ENCODE peak calls at places on chromosomes 11 and 22, in ten cellular contexts. S is GM12891, B is transverse colon, L is Panc1, J is sigmoid colon, G is H1, I is HCT116, F is prostate gland, A is breast epithelium, K is spleen. Q is an unnamed sample.

GRCh38 chr11:78933361-78933760 is 358.7 kb upstream of the NARS2 start:
- DNase-seq in S (no peak), B (no peak), L (no peak), J (no peak), G (no peak), I (no peak), F (no peak), A (no peak), K (no peak), Q (no peak)

GRCh38 chr11:87451400-87451799 is 413.7 kb downstream of the TMEM135 start:
- DNase-seq in S (no peak), B (no peak), L (no peak), J (no peak), G (no peak), I (no peak), F (no peak), A (no peak), K (no peak), Q (no peak)

GRCh38 chr11:95924414-95924760 is 480 bp upstream of the MTMR2 start:
- DNase-seq in S (no peak), B (no peak), L (no peak), J (no peak), G (no peak), I (no peak), F (no peak), A (no peak), K (no peak), Q (no peak)

GRCh38 chr11:8260202-8260996 is 3.3 kb downstream of the LMO1 start:
- DNase-seq in S (no peak), B (no peak), L (no peak), J (peak; percentile 29), G (no peak), I (no peak), F (no peak), A (no peak), K (peak; percentile 40), Q (no peak)

GRCh38 chr11:103683581-103683980 is 352.9 kb upstream of the DDI1 start:
- DNase-seq in S (no peak), B (no peak), L (no peak), J (no peak), G (no peak), I (no peak), F (no peak), A (no peak), K (no peak), Q (no peak)

GRCh38 chr11:2719831-2720603 is 20.2 kb upstream of the KCNQ1OT1 start:
- DNase-seq in S (no peak), B (no peak), L (no peak), J (no peak), G (no peak), I (no peak), F (no peak), A (no peak), K (no peak), Q (no peak)

GRCh38 chr11:65112551-65113360 is 1.1 kb downstream of the TM7SF2 start:
- DNase-seq in S (peak; percentile 73), B (peak; percentile 81), L (peak; percentile 22), J (peak; percentile 83), G (peak; percentile 74), I (no peak), F (no peak), A (no peak), K (peak; percentile 95), Q (peak; percentile 75)

GRCh38 chr11:76660533-76661305 is 9.8 kb downstream of the LRRC32 start:
- DNase-seq in S (no peak), B (peak; percentile 6), L (no peak), J (peak; percentile 62), G (no peak), I (no peak), F (no peak), A (no peak), K (peak; percentile 70), Q (peak; percentile 12)

GRCh38 chr22:32024791-32025190 is 18.3 kb upstream of the SLC5A1 start:
- DNase-seq in S (no peak), B (no peak), L (no peak), J (no peak), G (no peak), I (no peak), F (no peak), A (no peak), K (no peak), Q (no peak)

GRCh38 chr11:87712802-87713202 is 462.4 kb downstream of the RAB38 start:
- DNase-seq in S (no peak), B (no peak), L (no peak), J (no peak), G (no peak), I (no peak), F (no peak), A (no peak), K (no peak), Q (no peak)

GRCh38 chr22:25779426-25779825 is 37.4 kb downstream of the MYO18B start:
- DNase-seq in S (no peak), B (no peak), L (no peak), J (no peak), G (no peak), I (no peak), F (no peak), A (no peak), K (no peak), Q (no peak)

GRCh38 chr11:57224537-57224936 is 12.5 kb downstream of the APLNR start:
- DNase-seq in S (no peak), B (no peak), L (no peak), J (no peak), G (no peak), I (no peak), F (no peak), A (no peak), K (no peak), Q (no peak)

GRCh38 chr11:123061403-123062157 is at the start of gene HSPA8:
- DNase-seq in S (no peak), B (peak; percentile 75), L (no peak), J (peak; percentile 90), G (no peak), I (no peak), F (peak; percentile 60), A (peak; percentile 68), K (peak; percentile 94), Q (no peak)

DNA sequence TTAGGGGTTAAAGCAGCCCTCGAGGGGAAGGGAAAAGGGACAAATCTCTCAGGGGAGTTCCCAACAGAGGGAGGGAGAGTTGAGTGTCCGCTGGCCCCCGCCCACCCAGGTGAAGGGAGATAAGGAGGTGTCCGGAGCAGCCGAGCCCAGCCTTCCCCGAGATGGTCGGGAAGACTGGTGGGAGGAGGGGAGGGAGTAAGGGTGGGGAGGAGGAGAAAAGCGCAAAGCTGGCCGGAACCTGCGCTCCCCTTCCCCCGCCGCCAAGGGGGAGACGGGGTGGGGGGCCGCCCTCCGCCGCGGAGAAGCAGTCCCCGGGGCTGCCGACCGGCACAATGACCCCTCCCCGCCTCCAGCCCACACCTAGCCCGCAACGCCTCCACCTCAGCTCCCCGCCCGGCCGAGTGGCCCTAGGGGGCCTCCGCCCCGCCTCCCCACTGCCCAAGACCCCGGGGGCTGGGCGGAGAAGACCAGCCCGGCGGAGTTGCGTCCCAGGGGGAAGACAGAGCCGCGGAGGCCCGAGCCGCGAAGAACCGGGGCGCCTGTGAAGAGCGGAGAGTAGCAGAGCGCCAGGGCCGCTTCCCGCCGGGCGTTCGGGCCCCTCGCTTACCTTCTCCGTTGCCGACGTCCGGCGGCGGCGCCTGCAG is 479 bp downstream of the RSF1 start:
- DNase-seq in S (peak; percentile 15), B (peak; percentile 53), L (no peak), J (peak; percentile 77), G (peak; percentile 83), I (no peak), F (peak; percentile 26), A (peak; percentile 35), K (no peak), Q (peak; percentile 32)
- TF ChIP-seq POLR2AphosphoS5 in S (no peak), B (no peak), L (no peak), J (no peak), G (no peak), I (no peak), F (no peak), A (no peak), K (no peak), Q (no peak)

GRCh38 chr11:128776088-128776433 is 82.2 kb downstream of the FLI1 start:
- DNase-seq in S (peak; percentile 29), B (peak; percentile 38), L (no peak), J (no peak), G (no peak), I (no peak), F (no peak), A (no peak), K (no peak), Q (no peak)

GRCh38 chr11:128771102-128771501 is 77.2 kb downstream of the FLI1 start:
- DNase-seq in S (no peak), B (no peak), L (no peak), J (no peak), G (no peak), I (no peak), F (no peak), A (no peak), K (no peak), Q (no peak)

GRCh38 chr11:128774593-128774992 is 80.7 kb downstream of the FLI1 start:
- DNase-seq in S (no peak), B (no peak), L (no peak), J (no peak), G (no peak), I (no peak), F (no peak), A (no peak), K (no peak), Q (no peak)

GRCh38 chr11:128775513-128775912 is 81.6 kb downstream of the FLI1 start:
- DNase-seq in S (no peak), B (no peak), L (no peak), J (no peak), G (no peak), I (no peak), F (no peak), A (no peak), K (no peak), Q (no peak)

GRCh38 chr11:128772814-128773213 is 78.9 kb downstream of the FLI1 start:
- DNase-seq in S (no peak), B (peak; percentile 65), L (no peak), J (no peak), G (no peak), I (no peak), F (no peak), A (no peak), K (peak; percentile 94), Q (no peak)
- TF ChIP-seq POLR2AphosphoS5 in S (no peak), B (no peak), L (no peak), J (no peak), G (no peak), I (no peak), F (no peak), A (no peak), K (peak; percentile 84), Q (no peak)

DNA sequence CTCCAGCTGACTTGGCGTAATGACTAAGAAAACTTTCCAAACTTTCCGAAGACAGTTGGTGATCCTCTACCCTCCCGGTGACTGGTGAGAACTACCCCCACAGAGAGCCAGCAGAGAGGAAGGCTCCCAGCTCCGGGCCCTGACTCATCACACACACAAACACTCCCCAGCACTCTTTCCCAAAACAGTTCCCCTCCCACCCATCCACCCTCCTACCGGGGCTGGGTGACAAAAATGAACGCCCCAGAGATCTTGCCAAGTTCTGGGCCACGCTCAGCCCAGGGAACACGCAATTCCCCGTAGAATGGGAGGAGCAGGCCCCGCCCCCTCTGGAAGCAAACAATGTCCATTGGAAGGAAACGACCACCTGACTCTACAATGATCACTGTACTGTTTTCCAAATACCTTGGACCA is 21.3 kb upstream of the JAM3 start:
- DNase-seq in S (no peak), B (peak; percentile 68), L (no peak), J (peak; percentile 95), G (no peak), I (no peak), F (no peak), A (no peak), K (peak; percentile 59), Q (no peak)
- TF ChIP-seq POLR2AphosphoS5 in S (no peak), B (no peak), L (no peak), J (no peak), G (no peak), I (no peak), F (peak; percentile 48), A (no peak), K (no peak), Q (no peak)

GRCh38 chr11:69166186-69167115 is 10.7 kb downstream of the SMIM38 start:
- DNase-seq in S (peak; percentile 85), B (no peak), L (peak; percentile 30), J (no peak), G (no peak), I (peak; percentile 35), F (no peak), A (no peak), K (peak; percentile 62), Q (peak; percentile 86)
- TF ChIP-seq POLR2AphosphoS5 in S (peak; percentile 50), B (no peak), L (no peak), J (peak; percentile 39), G (no peak), I (no peak), F (peak; percentile 50), A (no peak), K (peak; percentile 20), Q (peak; percentile 21)

Q was measured in GM12892.